ENCODE peak calls at places on chromosomes 6 and 20, in five cellular contexts. F is retina, K is AG09319, Q is H54, O is H9. W is an unnamed sample.

GRCh38 chr20:36542019-36542488 is 735 bp downstream of the MYL9 start:
- DNase-seq in F (peak; percentile 58), K (no peak), Q (peak; percentile 38), O (peak; percentile 82), W (no peak)

GRCh38 chr6:63807056-63807455 is 171.5 kb downstream of the PHF3 start:
- DNase-seq in F (no peak), K (no peak), Q (no peak), O (no peak), W (no peak)

GRCh38 chr6:148251286-148251685 is 91.4 kb upstream of the SASH1 start:
- DNase-seq in F (no peak), K (peak; percentile 56), Q (no peak), O (no peak), W (no peak)

GRCh38 chr20:51500311-51500710 is 42.2 kb downstream of the NFATC2 start:
- DNase-seq in F (no peak), K (no peak), Q (peak; percentile 27), O (no peak), W (no peak)

GRCh38 chr6:160069050-160069454 is 52.6 kb upstream of the SLC22A1 start:
- DNase-seq in F (no peak), K (no peak), Q (no peak), O (no peak), W (no peak)

GRCh38 chr6:13303668-13304017 is 24.7 kb downstream of the TBC1D7 start:
- DNase-seq in F (no peak), K (no peak), Q (no peak), O (no peak), W (peak; percentile 70)

GRCh38 chr6:158290040-158290439 is 22.2 kb upstream of the TULP4 start:
- DNase-seq in F (no peak), K (no peak), Q (no peak), O (no peak), W (no peak)

GRCh38 chr6:167962717-167963116 is 34.8 kb upstream of the KIF25 start:
- DNase-seq in F (no peak), K (no peak), Q (no peak), O (no peak), W (no peak)

GRCh38 chr6:129749749-129750120 is 39.8 kb upstream of the ARHGAP18 start:
- DNase-seq in F (no peak), K (no peak), Q (no peak), O (no peak), W (no peak)

GRCh38 chr6:150886155-150886554 is 20.7 kb downstream of the MTHFD1L start:
- DNase-seq in F (no peak), K (no peak), Q (no peak), O (no peak), W (no peak)

GRCh38 chr20:64133951-64134407 is 26.6 kb upstream of the NPBWR2 start:
- DNase-seq in F (no peak), K (no peak), Q (no peak), O (no peak), W (no peak)

GRCh38 chr20:53872561-53873248 is 197.7 kb downstream of the BCAS1 start:
- DNase-seq in F (no peak), K (no peak), Q (no peak), O (no peak), W (no peak)

GRCh38 chr20:8812818-8813217 is 256.1 kb upstream of the PLCB4 start:
- DNase-seq in F (no peak), K (no peak), Q (no peak), O (peak; percentile 63), W (no peak)

GRCh38 chr6:111265842-111266241 is 178.5 kb downstream of the SLC16A10 start:
- DNase-seq in F (no peak), K (no peak), Q (no peak), O (no peak), W (no peak)

GRCh38 chr6:133368664-133369063 is 127.5 kb downstream of the EYA4 start:
- DNase-seq in F (no peak), K (no peak), Q (no peak), O (no peak), W (no peak)

GRCh38 chr6:14986370-14986769 is 259.5 kb upstream of the JARID2 start:
- DNase-seq in F (no peak), K (no peak), Q (no peak), O (no peak), W (peak; percentile 47)

GRCh38 chr6:135722679-135723078 is 128.8 kb upstream of the PDE7B start:
- DNase-seq in F (no peak), K (peak; percentile 67), Q (peak; percentile 11), O (no peak), W (peak; percentile 42)

GRCh38 chr6:35518566-35519312 is 6.0 kb upstream of the TULP1 start:
- DNase-seq in F (no peak), K (no peak), Q (no peak), O (no peak), W (no peak)

GRCh38 chr6:79878142-79878748 is 69.1 kb downstream of the ELOVL4 start:
- DNase-seq in F (no peak), K (no peak), Q (no peak), O (no peak), W (no peak)

GRCh38 chr6:45256697-45257695 is 71.1 kb upstream of the RUNX2 start:
- DNase-seq in F (no peak), K (no peak), Q (no peak), O (no peak), W (no peak)